ENCODE peak calls at places on chromosomes 5 and 9, in six cellular contexts. L is left ventricle myocardium inferior; N is aorta; C is effector memory CD4-positive, alpha-beta T cell; Q is cardiac muscle cell; W is lower lobe of right lung. M is an unnamed sample.

GRCh38 chr5:60036539-60036938 is 143.0 kb upstream of the PDE4D start:
- DNase-seq in L (no peak), N (no peak), C (no peak), Q (no peak), W (no peak), M (no peak)

GRCh38 chr9:127214421-127215265 is 49.9 kb upstream of the GARNL3 start:
- DNase-seq in L (no peak), N (peak; percentile 84), C (peak; percentile 42), Q (peak; percentile 59), W (peak; percentile 70), M (no peak)

GRCh38 chr9:94921072-94921471 is 194.6 kb downstream of the AOPEP start:
- DNase-seq in L (no peak), N (peak; percentile 87), C (no peak), Q (peak; percentile 65), W (no peak), M (no peak)

GRCh38 chr5:135834639-135835529 is at the start of gene SLC25A48:
- DNase-seq in L (peak; percentile 41), N (peak; percentile 79), C (no peak), Q (peak; percentile 42), W (no peak), M (peak; percentile 66)

GRCh38 chr5:119315516-119315949 is 40.3 kb upstream of the TNFAIP8 start:
- DNase-seq in L (no peak), N (no peak), C (no peak), Q (peak; percentile 31), W (no peak), M (no peak)

GRCh38 chr9:130157079-130157478 is 15.1 kb upstream of the NCS1 start:
- DNase-seq in L (no peak), N (no peak), C (no peak), Q (no peak), W (no peak), M (no peak)

GRCh38 chr9:121483049-121483448 is 16.6 kb downstream of the GGTA1 start:
- DNase-seq in L (no peak), N (no peak), C (no peak), Q (no peak), W (no peak), M (no peak)

GRCh38 chr9:27654629-27655285 is 81.5 kb upstream of the C9orf72 start:
- DNase-seq in L (no peak), N (no peak), C (no peak), Q (no peak), W (no peak), M (no peak)

GRCh38 chr5:162372265-162372664 is 304.7 kb downstream of the GABRG2 start:
- DNase-seq in L (no peak), N (no peak), C (no peak), Q (no peak), W (no peak), M (peak; percentile 25)

GRCh38 chr9:70466976-70467551 is 52.6 kb upstream of the KLF9 start:
- DNase-seq in L (no peak), N (no peak), C (no peak), Q (peak; percentile 79), W (no peak), M (no peak)

GRCh38 chr5:128491291-128491690 is 46.8 kb downstream of the FBN2 start:
- DNase-seq in L (no peak), N (no peak), C (no peak), Q (peak; percentile 52), W (no peak), M (no peak)

GRCh38 chr5:151648988-151649387 is 37.7 kb downstream of the SPARC start:
- DNase-seq in L (no peak), N (no peak), C (no peak), Q (no peak), W (no peak), M (no peak)

GRCh38 chr5:142551242-142552067 is 134.4 kb downstream of the FGF1 start:
- DNase-seq in L (no peak), N (no peak), C (no peak), Q (no peak), W (no peak), M (peak; percentile 27)

GRCh38 chr9:77648458-77649108 is 461 bp upstream of the GNA14 start:
- DNase-seq in L (peak; percentile 64), N (peak; percentile 83), C (no peak), Q (peak; percentile 60), W (peak; percentile 73), M (no peak)

GRCh38 chr5:39533749-39534148 is 109.0 kb upstream of the DAB2 start:
- DNase-seq in L (no peak), N (no peak), C (no peak), Q (peak; percentile 3), W (no peak), M (no peak)

GRCh38 chr9:124562328-124562727 is 55.1 kb upstream of the NR5A1 start:
- DNase-seq in L (peak; percentile 53), N (no peak), C (no peak), Q (no peak), W (peak; percentile 48), M (no peak)

GRCh38 chr5:131394128-131394527 is 130.3 kb downstream of the CDC42SE2 start:
- DNase-seq in L (no peak), N (no peak), C (peak; percentile 38), Q (peak; percentile 63), W (no peak), M (no peak)

GRCh38 chr5:115461506-115462290 is 82.9 kb downstream of the FEM1C start:
- DNase-seq in L (no peak), N (no peak), C (no peak), Q (peak; percentile 28), W (no peak), M (no peak)

GRCh38 chr9:563200-563599 is 278.3 kb upstream of the DMRT1 start:
- DNase-seq in L (no peak), N (no peak), C (no peak), Q (no peak), W (no peak), M (no peak)

GRCh38 chr9:37443566-37443965 is 21.1 kb downstream of the GRHPR start:
- DNase-seq in L (no peak), N (no peak), C (no peak), Q (no peak), W (no peak), M (no peak)

GRCh38 chr9:131386258-131386657 is 7.6 kb upstream of the PRRC2B start:
- DNase-seq in L (no peak), N (no peak), C (no peak), Q (no peak), W (no peak), M (no peak)
- H3K4me1 ChIP-seq in L (peaks cover 19% of the 10 kb centered on the region), N (no peaks in the 10 kb centered on the region), C (no peaks in the 10 kb centered on the region), Q (peaks cover 21% of the 10 kb centered on the region), W (peaks cover 5% of the 10 kb centered on the region), M (peaks cover 2% of the 10 kb centered on the region)

DNA sequence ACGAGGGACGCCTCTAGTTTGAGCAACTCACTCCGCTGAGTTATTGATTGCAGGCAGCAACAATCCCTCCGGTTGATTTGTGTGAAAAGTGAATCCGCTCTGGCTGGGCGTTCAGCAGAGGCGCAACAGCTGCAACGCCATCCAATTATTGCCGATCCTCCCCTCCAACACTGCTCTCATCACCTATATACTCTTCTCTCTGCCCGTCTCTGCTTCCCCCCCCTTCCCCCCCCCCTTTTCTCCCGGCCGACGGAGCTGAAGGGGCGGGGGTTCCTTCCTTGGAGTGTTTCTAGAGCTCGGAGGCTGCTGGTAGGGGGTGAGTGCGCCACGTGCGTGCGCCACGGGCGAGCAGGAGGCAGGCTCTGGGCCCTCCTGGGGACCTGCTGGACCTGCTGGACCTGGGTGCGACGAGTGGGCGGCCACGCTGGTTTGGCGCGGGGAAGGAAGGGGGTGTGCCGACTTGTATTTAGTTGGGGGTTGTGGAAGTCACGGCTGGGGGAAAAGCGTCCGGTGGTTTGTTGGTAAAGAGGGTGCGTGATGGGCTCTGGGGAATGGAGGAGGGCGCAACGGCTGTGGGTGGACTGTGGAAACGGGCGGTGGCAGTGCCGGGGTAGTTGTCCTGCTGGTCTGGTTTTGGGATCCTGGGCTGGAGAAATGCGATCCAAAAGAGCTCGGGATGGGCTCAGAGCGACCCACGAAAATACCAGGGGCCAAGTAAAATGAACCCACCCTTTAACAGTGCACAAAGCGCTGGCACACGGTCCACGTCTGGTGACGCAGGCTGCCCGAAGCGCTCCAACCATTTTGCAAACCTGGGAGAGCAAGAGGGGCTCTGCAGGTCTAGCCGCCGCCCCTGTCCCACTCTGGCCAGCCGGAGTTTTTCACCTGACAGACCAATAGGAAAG is 6.4 kb upstream of the MEF2C start:
- DNase-seq in L (peak; percentile 63), N (peak; percentile 89), C (no peak), Q (peak; percentile 59), W (peak; percentile 77), M (no peak)
- H3K4me3 ChIP-seq in L (peak overlapping the region; percentile 79), N (peak overlapping the region; percentile 78), C (no peak overlapping the region), Q (peak overlapping the region; percentile 39), W (peak overlapping the region; percentile 63), M (peak overlapping the region; percentile 73)

DNA sequence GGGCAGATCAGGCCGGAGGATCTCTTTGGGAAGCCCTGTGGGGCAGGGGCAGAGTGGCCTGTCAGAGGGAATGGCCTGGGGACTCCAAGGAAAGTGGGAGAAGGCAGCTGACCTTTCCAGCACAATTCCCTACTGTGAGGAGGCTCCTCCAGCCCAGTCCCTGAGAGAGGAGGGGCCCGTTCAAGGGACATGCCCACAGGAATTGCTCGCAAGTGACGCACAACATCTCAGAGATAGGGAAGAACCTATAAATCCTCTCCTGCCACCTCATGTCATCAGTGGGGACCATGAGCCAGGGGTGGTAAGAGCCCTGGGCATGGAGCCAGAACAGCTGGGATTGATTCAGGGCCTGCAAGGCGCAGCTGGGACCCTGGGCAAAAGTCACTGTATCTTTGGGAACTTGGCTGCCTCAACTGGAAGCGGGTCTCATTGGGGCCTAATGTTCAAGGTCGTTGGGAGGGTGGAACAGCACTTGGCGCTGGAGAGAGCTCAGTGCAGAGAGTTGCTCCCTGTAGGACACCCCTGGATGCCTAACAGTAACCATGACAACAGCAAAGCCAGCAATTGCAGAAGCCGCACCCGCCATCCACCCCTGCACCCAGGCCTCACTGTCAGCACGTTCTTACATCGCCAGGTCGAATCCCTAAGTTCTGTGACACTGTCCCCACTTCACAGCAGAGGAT is 41.3 kb upstream of the ORM1 start:
- DNase-seq in L (peak; percentile 72), N (peak; percentile 76), C (no peak), Q (peak; percentile 37), W (peak; percentile 30), M (no peak)
- H3K4me1 ChIP-seq in L (peaks cover 9% of the 10 kb centered on the region), N (no peaks in the 10 kb centered on the region), C (no peaks in the 10 kb centered on the region), Q (no peaks in the 10 kb centered on the region), W (no peaks in the 10 kb centered on the region), M (no peaks in the 10 kb centered on the region)

GRCh38 chr9:91714020-91714721 is 235.9 kb downstream of the ROR2 start:
- DNase-seq in L (peak; percentile 45), N (peak; percentile 87), C (no peak), Q (peak; percentile 82), W (peak; percentile 55), M (peak; percentile 43)
- H3K4me3 ChIP-seq in L (peak overlapping the region; percentile 50), N (peak overlapping the region; percentile 18), C (peak overlapping the region; percentile 9), Q (peak overlapping the region; percentile 33), W (peak overlapping the region; percentile 36), M (no peak overlapping the region)

GRCh38 chr5:180813418-180813817 is 10.8 kb upstream of the MGAT1 start:
- DNase-seq in L (no peak), N (no peak), C (no peak), Q (no peak), W (no peak), M (no peak)
- H3K4me1 ChIP-seq in L (peaks cover 77% of the 10 kb centered on the region), N (peaks cover 6% of the 10 kb centered on the region), C (peaks cover 36% of the 10 kb centered on the region), Q (peaks cover 28% of the 10 kb centered on the region), W (peaks cover 52% of the 10 kb centered on the region), M (peaks cover 5% of the 10 kb centered on the region)

M was measured in iPS DF 6.9.